ENCODE peak calls at places on chromosomes 6 and 20, in seven cellular contexts. One of them, this sample, is unnamed.

GRCh38 chr20:17343631-17344447 is 117.0 kb downstream of the PCSK2 start:
- DNase-seq in fibroblast of lung: peak
- DNase-seq in tibial nerve: no peak
- DNase-seq in iPS DF 19.7: no peak
- DNase-seq in GDM1: no peak
- DNase-seq in stimulated activated naive CD4-positive, alpha-beta T cell: no peak
- DNase-seq in stimulated activated CD4-positive, alpha-beta T cell treated with anti-CD3 and anti-CD28 coated beads, Interleukin-1b, Interleukin-23, amount 100 ng/mL, for 24 hours: no peak
- DNase-seq in this sample: no peak

GRCh38 chr20:17985388-17986018 is 16.7 kb downstream of the MGME1 start:
- DNase-seq in fibroblast of lung: no peak
- DNase-seq in GDM1: no peak
- DNase-seq in tibial nerve: no peak
- DNase-seq in stimulated activated naive CD4-positive, alpha-beta T cell: no peak
- DNase-seq in iPS DF 19.7: no peak
- DNase-seq in stimulated activated CD4-positive, alpha-beta T cell treated with anti-CD3 and anti-CD28 coated beads, Interleukin-1b, Interleukin-23, amount 100 ng/mL, for 24 hours: no peak
- DNase-seq in this sample: no peak

GRCh38 chr6:14095444-14095843 is 22.1 kb upstream of the CD83 start:
- DNase-seq in fibroblast of lung: no peak
- DNase-seq in GDM1: no peak
- DNase-seq in tibial nerve: no peak
- DNase-seq in stimulated activated naive CD4-positive, alpha-beta T cell: no peak
- DNase-seq in iPS DF 19.7: no peak
- DNase-seq in stimulated activated CD4-positive, alpha-beta T cell treated with anti-CD3 and anti-CD28 coated beads, Interleukin-1b, Interleukin-23, amount 100 ng/mL, for 24 hours: no peak
- DNase-seq in this sample: no peak

GRCh38 chr20:5844063-5844681 is 94.0 kb downstream of the SHLD1 start:
- DNase-seq in fibroblast of lung: peak
- DNase-seq in iPS DF 19.7: no peak
- DNase-seq in stimulated activated CD4-positive, alpha-beta T cell treated with anti-CD3 and anti-CD28 coated beads, Interleukin-1b, Interleukin-23, amount 100 ng/mL, for 24 hours: peak
- DNase-seq in stimulated activated naive CD4-positive, alpha-beta T cell: no peak
- DNase-seq in GDM1: peak
- DNase-seq in tibial nerve: no peak
- DNase-seq in this sample: peak

GRCh38 chr20:2829376-2829775 is 11.1 kb downstream of the PCED1A start:
- DNase-seq in tibial nerve: no peak
- DNase-seq in fibroblast of lung: no peak
- DNase-seq in stimulated activated CD4-positive, alpha-beta T cell treated with anti-CD3 and anti-CD28 coated beads, Interleukin-1b, Interleukin-23, amount 100 ng/mL, for 24 hours: no peak
- DNase-seq in stimulated activated naive CD4-positive, alpha-beta T cell: no peak
- DNase-seq in iPS DF 19.7: no peak
- DNase-seq in GDM1: no peak
- DNase-seq in this sample: no peak

GRCh38 chr6:109690373-109690739 is 646 bp downstream of the AK9 start:
- DNase-seq in fibroblast of lung: no peak
- DNase-seq in tibial nerve: no peak
- DNase-seq in GDM1: no peak
- DNase-seq in stimulated activated naive CD4-positive, alpha-beta T cell: peak
- DNase-seq in iPS DF 19.7: peak
- DNase-seq in stimulated activated CD4-positive, alpha-beta T cell treated with anti-CD3 and anti-CD28 coated beads, Interleukin-1b, Interleukin-23, amount 100 ng/mL, for 24 hours: peak
- DNase-seq in this sample: no peak

GRCh38 chr20:41175201-41175651 is 37.9 kb downstream of the PLCG1 start:
- DNase-seq in fibroblast of lung: no peak
- DNase-seq in stimulated activated naive CD4-positive, alpha-beta T cell: no peak
- DNase-seq in tibial nerve: no peak
- DNase-seq in stimulated activated CD4-positive, alpha-beta T cell treated with anti-CD3 and anti-CD28 coated beads, Interleukin-1b, Interleukin-23, amount 100 ng/mL, for 24 hours: no peak
- DNase-seq in iPS DF 19.7: no peak
- DNase-seq in GDM1: no peak
- DNase-seq in this sample: no peak

GRCh38 chr6:166202321-166202733 is 34.7 kb upstream of the TBXT start:
- DNase-seq in tibial nerve: no peak
- DNase-seq in fibroblast of lung: no peak
- DNase-seq in stimulated activated naive CD4-positive, alpha-beta T cell: no peak
- DNase-seq in iPS DF 19.7: no peak
- DNase-seq in GDM1: no peak
- DNase-seq in stimulated activated CD4-positive, alpha-beta T cell treated with anti-CD3 and anti-CD28 coated beads, Interleukin-1b, Interleukin-23, amount 100 ng/mL, for 24 hours: no peak
- DNase-seq in this sample: no peak

GRCh38 chr6:169962604-169963469 is 211.4 kb downstream of the ERMARD start:
- DNase-seq in iPS DF 19.7: no peak
- DNase-seq in tibial nerve: no peak
- DNase-seq in GDM1: no peak
- DNase-seq in stimulated activated naive CD4-positive, alpha-beta T cell: no peak
- DNase-seq in fibroblast of lung: no peak
- DNase-seq in stimulated activated CD4-positive, alpha-beta T cell treated with anti-CD3 and anti-CD28 coated beads, Interleukin-1b, Interleukin-23, amount 100 ng/mL, for 24 hours: no peak
- DNase-seq in this sample: no peak

GRCh38 chr20:42093542-42094440 is 475.6 kb upstream of the CHD6 start:
- DNase-seq in stimulated activated CD4-positive, alpha-beta T cell treated with anti-CD3 and anti-CD28 coated beads, Interleukin-1b, Interleukin-23, amount 100 ng/mL, for 24 hours: no peak
- DNase-seq in fibroblast of lung: no peak
- DNase-seq in GDM1: no peak
- DNase-seq in iPS DF 19.7: no peak
- DNase-seq in tibial nerve: no peak
- DNase-seq in stimulated activated naive CD4-positive, alpha-beta T cell: no peak
- DNase-seq in this sample: no peak

GRCh38 chr20:7015257-7015656 is 247.8 kb downstream of the BMP2 start:
- DNase-seq in iPS DF 19.7: no peak
- DNase-seq in tibial nerve: no peak
- DNase-seq in GDM1: no peak
- DNase-seq in fibroblast of lung: no peak
- DNase-seq in stimulated activated CD4-positive, alpha-beta T cell treated with anti-CD3 and anti-CD28 coated beads, Interleukin-1b, Interleukin-23, amount 100 ng/mL, for 24 hours: no peak
- DNase-seq in stimulated activated naive CD4-positive, alpha-beta T cell: no peak
- DNase-seq in this sample: no peak

GRCh38 chr6:135812085-135812526 is 39.4 kb upstream of the PDE7B start:
- DNase-seq in tibial nerve: no peak
- DNase-seq in GDM1: no peak
- DNase-seq in stimulated activated naive CD4-positive, alpha-beta T cell: no peak
- DNase-seq in fibroblast of lung: peak
- DNase-seq in iPS DF 19.7: no peak
- DNase-seq in stimulated activated CD4-positive, alpha-beta T cell treated with anti-CD3 and anti-CD28 coated beads, Interleukin-1b, Interleukin-23, amount 100 ng/mL, for 24 hours: no peak
- DNase-seq in this sample: peak

GRCh38 chr20:20796766-20797415 is 84.4 kb upstream of the RALGAPA2 start:
- DNase-seq in fibroblast of lung: no peak
- DNase-seq in iPS DF 19.7: no peak
- DNase-seq in stimulated activated naive CD4-positive, alpha-beta T cell: no peak
- DNase-seq in stimulated activated CD4-positive, alpha-beta T cell treated with anti-CD3 and anti-CD28 coated beads, Interleukin-1b, Interleukin-23, amount 100 ng/mL, for 24 hours: no peak
- DNase-seq in tibial nerve: no peak
- DNase-seq in GDM1: no peak
- DNase-seq in this sample: no peak

GRCh38 chr20:14406495-14406894 is 69.1 kb upstream of the FLRT3 start:
- DNase-seq in stimulated activated CD4-positive, alpha-beta T cell treated with anti-CD3 and anti-CD28 coated beads, Interleukin-1b, Interleukin-23, amount 100 ng/mL, for 24 hours: no peak
- DNase-seq in fibroblast of lung: peak
- DNase-seq in stimulated activated naive CD4-positive, alpha-beta T cell: no peak
- DNase-seq in GDM1: no peak
- DNase-seq in iPS DF 19.7: no peak
- DNase-seq in tibial nerve: no peak
- DNase-seq in this sample: peak

GRCh38 chr6:28511628-28512300 is 3.8 kb downstream of the GPX6 start:
- DNase-seq in stimulated activated naive CD4-positive, alpha-beta T cell: no peak
- DNase-seq in stimulated activated CD4-positive, alpha-beta T cell treated with anti-CD3 and anti-CD28 coated beads, Interleukin-1b, Interleukin-23, amount 100 ng/mL, for 24 hours: no peak
- DNase-seq in iPS DF 19.7: no peak
- DNase-seq in GDM1: no peak
- DNase-seq in tibial nerve: no peak
- DNase-seq in fibroblast of lung: no peak
- DNase-seq in this sample: no peak

GRCh38 chr6:4637691-4638433 is 138.3 kb upstream of the CDYL start:
- DNase-seq in fibroblast of lung: peak
- DNase-seq in stimulated activated naive CD4-positive, alpha-beta T cell: no peak
- DNase-seq in iPS DF 19.7: no peak
- DNase-seq in GDM1: no peak
- DNase-seq in tibial nerve: no peak
- DNase-seq in stimulated activated CD4-positive, alpha-beta T cell treated with anti-CD3 and anti-CD28 coated beads, Interleukin-1b, Interleukin-23, amount 100 ng/mL, for 24 hours: no peak
- DNase-seq in this sample: peak

GRCh38 chr6:14384175-14384949 is 266.8 kb downstream of the CD83 start:
- DNase-seq in iPS DF 19.7: no peak
- DNase-seq in tibial nerve: no peak
- DNase-seq in fibroblast of lung: no peak
- DNase-seq in stimulated activated CD4-positive, alpha-beta T cell treated with anti-CD3 and anti-CD28 coated beads, Interleukin-1b, Interleukin-23, amount 100 ng/mL, for 24 hours: no peak
- DNase-seq in GDM1: no peak
- DNase-seq in stimulated activated naive CD4-positive, alpha-beta T cell: no peak
- DNase-seq in this sample: no peak

GRCh38 chr6:5030596-5031136 is 26.8 kb upstream of the RPP40 start:
- DNase-seq in GDM1: peak
- DNase-seq in fibroblast of lung: peak
- DNase-seq in stimulated activated naive CD4-positive, alpha-beta T cell: peak
- DNase-seq in tibial nerve: peak
- DNase-seq in iPS DF 19.7: peak
- DNase-seq in stimulated activated CD4-positive, alpha-beta T cell treated with anti-CD3 and anti-CD28 coated beads, Interleukin-1b, Interleukin-23, amount 100 ng/mL, for 24 hours: peak
- DNase-seq in this sample: peak

GRCh38 chr6:98779618-98780017 is 54.8 kb upstream of the POU3F2 start:
- DNase-seq in iPS DF 19.7: no peak
- DNase-seq in fibroblast of lung: no peak
- DNase-seq in stimulated activated CD4-positive, alpha-beta T cell treated with anti-CD3 and anti-CD28 coated beads, Interleukin-1b, Interleukin-23, amount 100 ng/mL, for 24 hours: no peak
- DNase-seq in tibial nerve: no peak
- DNase-seq in stimulated activated naive CD4-positive, alpha-beta T cell: no peak
- DNase-seq in GDM1: no peak
- DNase-seq in this sample: no peak

GRCh38 chr6:25670793-25671513 is 18.9 kb downstream of the SCGN start:
- DNase-seq in fibroblast of lung: no peak
- DNase-seq in stimulated activated naive CD4-positive, alpha-beta T cell: no peak
- DNase-seq in iPS DF 19.7: no peak
- DNase-seq in stimulated activated CD4-positive, alpha-beta T cell treated with anti-CD3 and anti-CD28 coated beads, Interleukin-1b, Interleukin-23, amount 100 ng/mL, for 24 hours: no peak
- DNase-seq in GDM1: no peak
- DNase-seq in tibial nerve: no peak
- DNase-seq in this sample: peak

GRCh38 chr20:56409946-56410345 is 2.1 kb upstream of the CASS4 start:
- DNase-seq in iPS DF 19.7: no peak
- DNase-seq in stimulated activated naive CD4-positive, alpha-beta T cell: no peak
- DNase-seq in fibroblast of lung: peak
- DNase-seq in stimulated activated CD4-positive, alpha-beta T cell treated with anti-CD3 and anti-CD28 coated beads, Interleukin-1b, Interleukin-23, amount 100 ng/mL, for 24 hours: no peak
- DNase-seq in tibial nerve: no peak
- DNase-seq in GDM1: no peak
- DNase-seq in this sample: no peak

GRCh38 chr6:71419954-71420692 is 131.5 kb downstream of the OGFRL1 start:
- DNase-seq in stimulated activated CD4-positive, alpha-beta T cell treated with anti-CD3 and anti-CD28 coated beads, Interleukin-1b, Interleukin-23, amount 100 ng/mL, for 24 hours: no peak
- DNase-seq in stimulated activated naive CD4-positive, alpha-beta T cell: no peak
- DNase-seq in fibroblast of lung: peak
- DNase-seq in iPS DF 19.7: no peak
- DNase-seq in tibial nerve: peak
- DNase-seq in GDM1: no peak
- DNase-seq in this sample: no peak

GRCh38 chr20:2521369-2522305 is 12.9 kb upstream of the ZNF343 start:
- DNase-seq in stimulated activated CD4-positive, alpha-beta T cell treated with anti-CD3 and anti-CD28 coated beads, Interleukin-1b, Interleukin-23, amount 100 ng/mL, for 24 hours: no peak
- DNase-seq in stimulated activated naive CD4-positive, alpha-beta T cell: peak
- DNase-seq in GDM1: no peak
- DNase-seq in fibroblast of lung: peak
- DNase-seq in iPS DF 19.7: no peak
- DNase-seq in tibial nerve: no peak
- DNase-seq in this sample: no peak

GRCh38 chr6:113819169-113819830 is 37.8 kb upstream of the MARCKS start:
- DNase-seq in tibial nerve: no peak
- DNase-seq in stimulated activated CD4-positive, alpha-beta T cell treated with anti-CD3 and anti-CD28 coated beads, Interleukin-1b, Interleukin-23, amount 100 ng/mL, for 24 hours: no peak
- DNase-seq in fibroblast of lung: no peak
- DNase-seq in GDM1: no peak
- DNase-seq in stimulated activated naive CD4-positive, alpha-beta T cell: no peak
- DNase-seq in iPS DF 19.7: no peak
- DNase-seq in this sample: no peak

GRCh38 chr6:119541132-119541905 is 191.8 kb upstream of the MAN1A1 start:
- DNase-seq in stimulated activated CD4-positive, alpha-beta T cell treated with anti-CD3 and anti-CD28 coated beads, Interleukin-1b, Interleukin-23, amount 100 ng/mL, for 24 hours: no peak
- DNase-seq in stimulated activated naive CD4-positive, alpha-beta T cell: no peak
- DNase-seq in iPS DF 19.7: no peak
- DNase-seq in GDM1: no peak
- DNase-seq in tibial nerve: no peak
- DNase-seq in fibroblast of lung: peak
- DNase-seq in this sample: peak

GRCh38 chr20:57223648-57224489 is 42.6 kb downstream of the BMP7 start:
- DNase-seq in GDM1: no peak
- DNase-seq in stimulated activated naive CD4-positive, alpha-beta T cell: no peak
- DNase-seq in stimulated activated CD4-positive, alpha-beta T cell treated with anti-CD3 and anti-CD28 coated beads, Interleukin-1b, Interleukin-23, amount 100 ng/mL, for 24 hours: no peak
- DNase-seq in tibial nerve: peak
- DNase-seq in iPS DF 19.7: no peak
- DNase-seq in fibroblast of lung: peak
- DNase-seq in this sample: no peak

GRCh38 chr6:34052918-34053608 is 92.8 kb downstream of the GRM4 start:
- DNase-seq in stimulated activated CD4-positive, alpha-beta T cell treated with anti-CD3 and anti-CD28 coated beads, Interleukin-1b, Interleukin-23, amount 100 ng/mL, for 24 hours: no peak
- DNase-seq in stimulated activated naive CD4-positive, alpha-beta T cell: no peak
- DNase-seq in tibial nerve: no peak
- DNase-seq in GDM1: no peak
- DNase-seq in iPS DF 19.7: no peak
- DNase-seq in fibroblast of lung: no peak
- DNase-seq in this sample: no peak

GRCh38 chr6:137989696-137990095 is 117.5 kb downstream of the PERP start:
- DNase-seq in fibroblast of lung: no peak
- DNase-seq in stimulated activated CD4-positive, alpha-beta T cell treated with anti-CD3 and anti-CD28 coated beads, Interleukin-1b, Interleukin-23, amount 100 ng/mL, for 24 hours: no peak
- DNase-seq in iPS DF 19.7: no peak
- DNase-seq in tibial nerve: no peak
- DNase-seq in GDM1: no peak
- DNase-seq in stimulated activated naive CD4-positive, alpha-beta T cell: no peak
- DNase-seq in this sample: peak

GRCh38 chr6:69090132-69090531 is 455.1 kb downstream of the ADGRB3 start:
- DNase-seq in fibroblast of lung: peak
- DNase-seq in iPS DF 19.7: no peak
- DNase-seq in stimulated activated CD4-positive, alpha-beta T cell treated with anti-CD3 and anti-CD28 coated beads, Interleukin-1b, Interleukin-23, amount 100 ng/mL, for 24 hours: no peak
- DNase-seq in tibial nerve: no peak
- DNase-seq in stimulated activated naive CD4-positive, alpha-beta T cell: no peak
- DNase-seq in GDM1: no peak
- DNase-seq in this sample: peak

GRCh38 chr6:30071081-30071818 is 4.3 kb downstream of the PPP1R11 start:
- DNase-seq in iPS DF 19.7: no peak
- DNase-seq in GDM1: no peak
- DNase-seq in fibroblast of lung: peak
- DNase-seq in stimulated activated CD4-positive, alpha-beta T cell treated with anti-CD3 and anti-CD28 coated beads, Interleukin-1b, Interleukin-23, amount 100 ng/mL, for 24 hours: no peak
- DNase-seq in tibial nerve: no peak
- DNase-seq in stimulated activated naive CD4-positive, alpha-beta T cell: no peak
- DNase-seq in this sample: no peak

GRCh38 chr20:59014680-59015389 is 4.4 kb upstream of the TUBB1 start:
- DNase-seq in GDM1: no peak
- DNase-seq in fibroblast of lung: no peak
- DNase-seq in iPS DF 19.7: no peak
- DNase-seq in tibial nerve: no peak
- DNase-seq in stimulated activated CD4-positive, alpha-beta T cell treated with anti-CD3 and anti-CD28 coated beads, Interleukin-1b, Interleukin-23, amount 100 ng/mL, for 24 hours: no peak
- DNase-seq in stimulated activated naive CD4-positive, alpha-beta T cell: no peak
- DNase-seq in this sample: no peak

GRCh38 chr6:5307058-5307457 is 45.7 kb downstream of the FARS2 start:
- DNase-seq in iPS DF 19.7: no peak
- DNase-seq in tibial nerve: no peak
- DNase-seq in stimulated activated naive CD4-positive, alpha-beta T cell: no peak
- DNase-seq in GDM1: no peak
- DNase-seq in fibroblast of lung: no peak
- DNase-seq in stimulated activated CD4-positive, alpha-beta T cell treated with anti-CD3 and anti-CD28 coated beads, Interleukin-1b, Interleukin-23, amount 100 ng/mL, for 24 hours: no peak
- DNase-seq in this sample: no peak

GRCh38 chr6:110221738-110222137 is 41.5 kb downstream of the CDC40 start:
- DNase-seq in tibial nerve: no peak
- DNase-seq in GDM1: no peak
- DNase-seq in fibroblast of lung: peak
- DNase-seq in stimulated activated naive CD4-positive, alpha-beta T cell: no peak
- DNase-seq in stimulated activated CD4-positive, alpha-beta T cell treated with anti-CD3 and anti-CD28 coated beads, Interleukin-1b, Interleukin-23, amount 100 ng/mL, for 24 hours: no peak
- DNase-seq in iPS DF 19.7: no peak
- DNase-seq in this sample: no peak

GRCh38 chr6:19342616-19343015 is 494.6 kb upstream of the ID4 start:
- DNase-seq in fibroblast of lung: peak
- DNase-seq in tibial nerve: no peak
- DNase-seq in stimulated activated naive CD4-positive, alpha-beta T cell: no peak
- DNase-seq in iPS DF 19.7: no peak
- DNase-seq in stimulated activated CD4-positive, alpha-beta T cell treated with anti-CD3 and anti-CD28 coated beads, Interleukin-1b, Interleukin-23, amount 100 ng/mL, for 24 hours: no peak
- DNase-seq in GDM1: no peak
- DNase-seq in this sample: no peak

GRCh38 chr6:147077251-147077650 is 127.0 kb upstream of the STXBP5 start:
- DNase-seq in GDM1: no peak
- DNase-seq in stimulated activated CD4-positive, alpha-beta T cell treated with anti-CD3 and anti-CD28 coated beads, Interleukin-1b, Interleukin-23, amount 100 ng/mL, for 24 hours: no peak
- DNase-seq in fibroblast of lung: no peak
- DNase-seq in tibial nerve: no peak
- DNase-seq in iPS DF 19.7: no peak
- DNase-seq in stimulated activated naive CD4-positive, alpha-beta T cell: no peak
- DNase-seq in this sample: no peak

This sample was measured in HT1080.